ENCODE peak calls at places on chromosome 2, in five cellular contexts. S is fibroblast of the aortic adventitia, U is foreskin fibroblast, O is cardiac muscle cell, L is astrocyte of the spinal cord. M is an unnamed sample.

GRCh38 chr2:233853883-233854240 is 473 bp downstream of the HJURP start:
- DNase-seq in S (no peak), U (no peak), O (no peak), L (no peak), M (no peak)

GRCh38 chr2:221975151-221975550 is 323.6 kb downstream of the PAX3 start:
- DNase-seq in S (no peak), U (no peak), O (no peak), L (no peak), M (no peak)

GRCh38 chr2:33021542-33022259 is 74.9 kb downstream of the LTBP1 start:
- DNase-seq in S (peak), U (peak), O (peak), L (peak), M (peak)

GRCh38 chr2:14530506-14530905 is 102.0 kb upstream of the LRATD1 start:
- DNase-seq in S (no peak), U (peak), O (no peak), L (peak), M (no peak)

GRCh38 chr2:98512699-98513098 is 68.0 kb downstream of the INPP4A start:
- DNase-seq in S (no peak), U (no peak), O (no peak), L (no peak), M (no peak)

GRCh38 chr2:162252147-162252546 is 8.9 kb upstream of the FAP start:
- DNase-seq in S (no peak), U (no peak), O (no peak), L (no peak), M (no peak)

GRCh38 chr2:181307203-181307991 is 149.8 kb upstream of the ITGA4 start:
- DNase-seq in S (no peak), U (no peak), O (no peak), L (no peak), M (no peak)

GRCh38 chr2:30894498-30895119 is 87.4 kb upstream of the CAPN13 start:
- DNase-seq in S (no peak), U (peak), O (no peak), L (no peak), M (no peak)

GRCh38 chr2:66526171-66526570 is 91.2 kb downstream of the MEIS1 start:
- DNase-seq in S (peak), U (no peak), O (peak), L (no peak), M (no peak)

GRCh38 chr2:6826081-6826913 is 39.4 kb downstream of the CMPK2 start:
- DNase-seq in S (peak), U (peak), O (peak), L (peak), M (no peak)

GRCh38 chr2:15116830-15117229 is 444.3 kb downstream of the NBAS start:
- DNase-seq in S (no peak), U (no peak), O (no peak), L (no peak), M (no peak)

GRCh38 chr2:235976516-235976915 is 191.7 kb downstream of the GBX2 start:
- DNase-seq in S (no peak), U (no peak), O (no peak), L (no peak), M (no peak)

GRCh38 chr2:151374426-151374825 is 17.0 kb downstream of the TNFAIP6 start:
- DNase-seq in S (peak), U (peak), O (no peak), L (peak), M (peak)

GRCh38 chr2:236047886-236048540 is 120.2 kb downstream of the GBX2 start:
- DNase-seq in S (no peak), U (no peak), O (no peak), L (no peak), M (no peak)

GRCh38 chr2:216370961-216371633 is 1.2 kb downstream of the MARCHF4 start:
- DNase-seq in S (no peak), U (no peak), O (peak), L (no peak), M (no peak)

GRCh38 chr2:32901313-32901712 is 45.4 kb upstream of the LTBP1 start:
- DNase-seq in S (no peak), U (no peak), O (no peak), L (no peak), M (no peak)

GRCh38 chr2:18473241-18473841 is 87.1 kb downstream of the RDH14 start:
- DNase-seq in S (peak), U (peak), O (no peak), L (peak), M (peak)

GRCh38 chr2:134917219-134917957 is 1.2 kb upstream of the CCNT2 start:
- DNase-seq in S (peak), U (no peak), O (no peak), L (no peak), M (no peak)

GRCh38 chr2:20521193-20521592 is 74.3 kb downstream of the RHOB start:
- DNase-seq in S (no peak), U (no peak), O (no peak), L (no peak), M (no peak)

GRCh38 chr2:177929662-177930522 is 142.7 kb downstream of the PDE11A start:
- DNase-seq in S (no peak), U (no peak), O (no peak), L (no peak), M (no peak)

GRCh38 chr2:36578343-36579296 is 19.3 kb downstream of the FEZ2 start:
- DNase-seq in S (no peak), U (no peak), O (no peak), L (no peak), M (no peak)

GRCh38 chr2:96103388-96103705 is 13.0 kb downstream of the ADRA2B start:
- DNase-seq in S (no peak), U (no peak), O (no peak), L (no peak), M (no peak)

GRCh38 chr2:159921752-159922404 is 123.9 kb upstream of the CD302 start:
- DNase-seq in S (peak), U (peak), O (peak), L (peak), M (no peak)

GRCh38 chr2:105641389-105641811 is 103.3 kb upstream of the NCK2 start:
- DNase-seq in S (no peak), U (no peak), O (no peak), L (no peak), M (no peak)

GRCh38 chr2:112830469-112830868 is 6.1 kb downstream of the IL1B start:
- DNase-seq in S (no peak), U (no peak), O (no peak), L (no peak), M (no peak)

GRCh38 chr2:237552911-237553310 is 13.5 kb upstream of the PRLH start:
- DNase-seq in S (no peak), U (no peak), O (no peak), L (no peak), M (no peak)

GRCh38 chr2:54658548-54659207 is 64.8 kb upstream of the EML6 start:
- DNase-seq in S (peak), U (no peak), O (no peak), L (peak), M (no peak)

GRCh38 chr2:239928457-239929350 is 96.4 kb downstream of the NDUFA10 start:
- DNase-seq in S (no peak), U (no peak), O (no peak), L (no peak), M (no peak)

GRCh38 chr2:205695460-205695979 is 13.2 kb downstream of the NRP2 start:
- DNase-seq in S (peak), U (no peak), O (no peak), L (peak), M (no peak)

GRCh38 chr2:182167882-182168281 is 182.2 kb downstream of the PPP1R1C start:
- DNase-seq in S (no peak), U (no peak), O (no peak), L (no peak), M (no peak)

GRCh38 chr2:67476808-67477790 is 80.0 kb downstream of the ETAA1 start:
- DNase-seq in S (peak), U (peak), O (peak), L (peak), M (no peak)

GRCh38 chr2:733001-733400 is 55.8 kb upstream of the TMEM18 start:
- DNase-seq in S (no peak), U (no peak), O (no peak), L (no peak), M (no peak)

GRCh38 chr2:733495-733894 is 56.3 kb upstream of the TMEM18 start:
- DNase-seq in S (no peak), U (no peak), O (no peak), L (no peak), M (no peak)

GRCh38 chr2:731711-732110 is 54.5 kb upstream of the TMEM18 start:
- DNase-seq in S (no peak), U (no peak), O (no peak), L (no peak), M (no peak)

GRCh38 chr2:736939-737338 is 59.7 kb upstream of the TMEM18 start:
- DNase-seq in S (no peak), U (no peak), O (no peak), L (no peak), M (no peak)

DNA sequence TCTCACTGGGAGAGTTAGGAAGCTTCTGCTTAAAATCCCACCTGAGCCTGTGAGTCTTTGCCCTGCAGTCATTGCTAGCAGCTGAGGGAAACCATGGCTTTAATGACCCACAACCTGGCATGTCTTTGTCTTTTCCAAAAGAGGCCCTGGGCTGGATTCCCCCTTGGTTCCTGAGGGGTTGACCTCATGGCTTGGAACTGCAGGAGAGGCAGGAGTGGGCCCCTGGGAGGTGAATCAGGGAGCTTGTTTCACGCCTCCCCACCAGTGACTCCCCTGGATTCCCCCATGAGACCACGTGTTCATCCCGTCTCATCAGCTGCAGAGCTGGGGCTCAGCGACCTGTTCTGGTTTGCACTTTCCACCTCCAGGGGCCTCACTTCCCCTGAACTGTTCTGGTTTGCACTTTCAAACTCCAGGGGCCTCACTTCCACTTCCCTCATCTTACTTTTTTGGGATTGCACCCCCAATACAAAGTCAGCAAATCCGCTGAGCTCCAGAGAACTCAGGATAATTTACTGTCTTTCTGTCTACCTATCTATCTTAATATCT is 58.5 kb upstream of the TMEM18 start:
- DNase-seq in S (no peak), U (no peak), O (no peak), L (no peak), M (no peak)
- TF ChIP-seq CTCF in S (no peak), U (no peak), O (no peak), L (no peak), M (no peak)

GRCh38 chr2:45610281-45611019 is 617 bp downstream of the SRBD1 start:
- DNase-seq in S (peak), U (peak), O (peak), L (peak), M (no peak)
- H3K4me3 ChIP-seq in S (peak), U (peak), O (peak), L (peak), M (peak)

GRCh38 chr2:25314514-25315315 is 27.0 kb downstream of the DNMT3A start:
- DNase-seq in S (peak), U (no peak), O (peak), L (no peak), M (no peak)

GRCh38 chr2:25313711-25314513 is 27.8 kb downstream of the DNMT3A start:
- DNase-seq in S (no peak), U (no peak), O (no peak), L (no peak), M (no peak)

GRCh38 chr2:25311866-25312575 is 29.7 kb downstream of the DNMT3A start:
- DNase-seq in S (no peak), U (no peak), O (no peak), L (no peak), M (no peak)

GRCh38 chr2:25310965-25311865 is 30.5 kb downstream of the DNMT3A start:
- DNase-seq in S (no peak), U (no peak), O (no peak), L (no peak), M (no peak)

GRCh38 chr2:25312958-25313710 is 28.6 kb downstream of the DNMT3A start:
- DNase-seq in S (no peak), U (no peak), O (no peak), L (no peak), M (no peak)
- TF ChIP-seq CTCF in S (no peak), U (no peak), O (no peak), L (no peak), M (no peak)

GRCh38 chr2:42100696-42101585 is 53.1 kb downstream of the PKDCC start:
- DNase-seq in S (peak), U (no peak), O (no peak), L (peak), M (no peak)

GRCh38 chr2:42104621-42105020 is 56.8 kb downstream of the PKDCC start:
- DNase-seq in S (no peak), U (no peak), O (no peak), L (no peak), M (no peak)

GRCh38 chr2:42103829-42104228 is 56.0 kb downstream of the PKDCC start:
- DNase-seq in S (no peak), U (no peak), O (no peak), L (no peak), M (no peak)

GRCh38 chr2:42101641-42102605 is 54.1 kb downstream of the PKDCC start:
- DNase-seq in S (peak), U (peak), O (no peak), L (peak), M (peak)

GRCh38 chr2:42102606-42103450 is 55.0 kb downstream of the PKDCC start:
- DNase-seq in S (no peak), U (no peak), O (peak), L (peak), M (no peak)
- H3K4me3 ChIP-seq in S (no peak), U (no peak), O (no peak), L (no peak), M (no peak)

M was measured in AG04449.